ENCODE peak calls at places on chromosomes 2 and 18, in six cellular contexts. Z is SW480, C is fibroblast of pulmonary artery, O is nephron progenitor cell, J is Daoy, G is dorsolateral prefrontal cortex. W is an unnamed sample.

GRCh38 chr18:78649421-78649820 is 330.2 kb upstream of the SALL3 start:
- DNase-seq in G (no peak), Z (no peak), O (no peak), J (no peak), C (no peak), W (no peak)

GRCh38 chr2:238979636-238980035 is 131.8 kb downstream of the TWIST2 start:
- DNase-seq in C (no peak), O (no peak), G (no peak), Z (no peak), J (no peak), W (peak; percentile 54)

GRCh38 chr2:120591572-120591971 is 144.1 kb upstream of the GLI2 start:
- DNase-seq in J (no peak), G (no peak), O (no peak), Z (no peak), C (no peak), W (no peak)

GRCh38 chr2:98463988-98464771 is 19.5 kb downstream of the INPP4A start:
- DNase-seq in C (no peak), O (no peak), J (no peak), G (no peak), Z (no peak), W (no peak)

GRCh38 chr2:120134263-120134662 is 88.9 kb downstream of the TMEM185B start:
- DNase-seq in Z (no peak), O (no peak), C (peak; percentile 96), J (peak; percentile 93), G (no peak), W (peak; percentile 97)

GRCh38 chr2:72291059-72291458 is 143.4 kb upstream of the CYP26B1 start:
- DNase-seq in Z (no peak), C (peak; percentile 45), J (no peak), G (no peak), O (no peak), W (peak; percentile 14)

GRCh38 chr2:1622521-1623200 is 121.7 kb downstream of the PXDN start:
- DNase-seq in Z (no peak), J (no peak), O (no peak), C (no peak), G (no peak), W (no peak)

GRCh38 chr2:102848366-102848839 is 86.6 kb downstream of the TMEM182 start:
- DNase-seq in Z (no peak), G (peak; percentile 80), O (peak; percentile 90), C (peak; percentile 38), J (peak; percentile 91), W (peak; percentile 50)

GRCh38 chr2:45184606-45185005 is 175.4 kb upstream of the SIX2 start:
- DNase-seq in J (peak; percentile 83), O (no peak), Z (peak; percentile 39), G (no peak), C (peak; percentile 66), W (peak; percentile 83)

GRCh38 chr18:79447703-79448367 is 52.1 kb downstream of the NFATC1 start:
- DNase-seq in Z (no peak), C (no peak), O (no peak), J (no peak), G (no peak), W (peak; percentile 30)

GRCh38 chr2:110741491-110741980 is 9.2 kb downstream of the ACOXL start:
- DNase-seq in C (no peak), J (peak; percentile 88), O (no peak), Z (peak; percentile 47), G (no peak), W (no peak)

GRCh38 chr2:67268806-67269205 is 128.3 kb upstream of the ETAA1 start:
- DNase-seq in Z (peak; percentile 6), C (no peak), J (peak; percentile 57), O (no peak), G (no peak), W (peak; percentile 84)

GRCh38 chr2:14759086-14759485 is 126.6 kb downstream of the LRATD1 start:
- DNase-seq in Z (no peak), J (no peak), O (no peak), G (no peak), C (no peak), W (peak; percentile 30)

GRCh38 chr2:13135369-13135768 is 418.6 kb downstream of the TRIB2 start:
- DNase-seq in J (no peak), O (no peak), G (no peak), C (no peak), Z (no peak), W (no peak)

GRCh38 chr2:61340242-61340641 is 130.6 kb downstream of the USP34 start:
- DNase-seq in G (no peak), C (peak; percentile 83), O (no peak), Z (no peak), J (no peak), W (peak; percentile 73)

GRCh38 chr2:133774675-133775005 is 206.4 kb upstream of the NCKAP5 start:
- DNase-seq in C (peak; percentile 24), G (no peak), Z (no peak), O (no peak), J (no peak), W (no peak)

GRCh38 chr2:72439892-72440291 is 292.2 kb upstream of the CYP26B1 start:
- DNase-seq in G (no peak), J (no peak), O (no peak), C (no peak), Z (no peak), W (no peak)

GRCh38 chr2:200356794-200357472 is 50.4 kb downstream of the SPATS2L start:
- DNase-seq in J (peak; percentile 23), C (peak; percentile 72), O (no peak), G (no peak), Z (no peak), W (peak; percentile 35)

GRCh38 chr2:1863861-1864260 is 119.5 kb upstream of the PXDN start:
- DNase-seq in C (no peak), Z (no peak), O (no peak), G (no peak), J (no peak), W (no peak)

GRCh38 chr2:100767224-100767653 is 52.7 kb upstream of the NPAS2 start:
- DNase-seq in C (peak; percentile 52), O (no peak), G (no peak), J (peak; percentile 60), Z (peak; percentile 68), W (peak; percentile 81)

W was measured in fibroblast of mammary gland.